ENCODE peak calls at places on chromosomes 4 and X, in seven cellular contexts. L is IMR-90, J is H9, P is mesendoderm, F is neuronal stem cell, M is H1, R is trophoblast cell. W is an unnamed sample. For H3K79me1, the result is how much of the 10 kb centered on the place peaks cover.

GRCh38 chr4:8868321-8869001 is 3.2 kb downstream of the HMX1 start:
- DNase-seq in L (no peak), J (no peak), P (no peak), F (no peak), M (no peak), R (no peak), W (no peak)

GRCh38 chr4:185811509-185812364 is at the start of gene SORBS2:
- DNase-seq in L (peak), J (no peak), P (peak), F (no peak), M (no peak), R (peak), W (peak)

GRCh38 chrX:8815460-8816065 is 14.4 kb upstream of the FAM9A start:
- DNase-seq in L (peak), J (no peak), P (peak), F (peak), M (no peak), R (peak), W (peak)

GRCh38 chr4:179307297-179308136 is 1865.3 kb upstream of the AGA start:
- DNase-seq in L (peak), J (peak), P (peak), F (peak), M (no peak), R (peak), W (peak)

GRCh38 chrX:47502591-47503222 is 19.7 kb upstream of the ZNF41 start:
- DNase-seq in L (peak), J (no peak), P (no peak), F (no peak), M (no peak), R (peak), W (peak)

GRCh38 chr4:168881754-168882153 is 128.3 kb downstream of the CBR4 start:
- DNase-seq in L (no peak), J (no peak), P (no peak), F (no peak), M (no peak), R (no peak), W (no peak)

GRCh38 chr4:4430492-4431195 is 43.7 kb downstream of the NSG1 start:
- DNase-seq in L (peak), J (peak), P (peak), F (peak), M (no peak), R (peak), W (peak)

GRCh38 chr4:141006236-141006802 is 127.0 kb downstream of the RNF150 start:
- DNase-seq in L (no peak), J (no peak), P (no peak), F (no peak), M (no peak), R (no peak), W (no peak)

GRCh38 chr4:30380404-30380998 is 339.7 kb upstream of the PCDH7 start:
- DNase-seq in L (peak), J (peak), P (peak), F (peak), M (peak), R (peak), W (peak)

GRCh38 chrX:4150259-4150658 is 436.8 kb upstream of the PRKX start:
- DNase-seq in L (no peak), J (no peak), P (no peak), F (no peak), M (no peak), R (no peak), W (no peak)

GRCh38 chr4:40121515-40121914 is 64.9 kb downstream of the N4BP2 start:
- DNase-seq in L (peak), J (no peak), P (peak), F (no peak), M (no peak), R (peak), W (peak)

GRCh38 chr4:121270384-121270783 is 106.3 kb upstream of the TNIP3 start:
- DNase-seq in L (no peak), J (no peak), P (no peak), F (no peak), M (no peak), R (peak), W (no peak)

GRCh38 chrX:131828482-131828881 is 194.6 kb upstream of the STK26 start:
- DNase-seq in L (no peak), J (no peak), P (peak), F (no peak), M (no peak), R (no peak), W (no peak)

GRCh38 chrX:46117234-46117633 is 428.0 kb downstream of the ZNF674 start:
- DNase-seq in L (no peak), J (no peak), P (no peak), F (no peak), M (no peak), R (no peak), W (no peak)

GRCh38 chr4:105257817-105258495 is 111.3 kb downstream of the TET2 start:
- DNase-seq in L (no peak), J (no peak), P (no peak), F (no peak), M (no peak), R (no peak), W (no peak)

GRCh38 chrX:47169726-47170515 is 23.7 kb upstream of the UBA1 start:
- DNase-seq in L (peak), J (peak), P (no peak), F (no peak), M (no peak), R (peak), W (no peak)

GRCh38 chr4:151798678-151799416 is 38.0 kb upstream of the GATB start:
- DNase-seq in L (no peak), J (no peak), P (peak), F (no peak), M (no peak), R (no peak), W (peak)

GRCh38 chrX:40152706-40153334 is 55.1 kb upstream of the BCOR start:
- DNase-seq in L (no peak), J (peak), P (peak), F (no peak), M (no peak), R (no peak), W (peak)

GRCh38 chrX:120136128-120136527 is 20.4 kb upstream of the RHOXF1 start:
- DNase-seq in L (no peak), J (no peak), P (no peak), F (no peak), M (no peak), R (no peak), W (no peak)

GRCh38 chr4:1539859-1540600 is 133.8 kb upstream of the NKX1-1 start:
- DNase-seq in L (no peak), J (no peak), P (no peak), F (no peak), M (no peak), R (no peak), W (no peak)

DNA sequence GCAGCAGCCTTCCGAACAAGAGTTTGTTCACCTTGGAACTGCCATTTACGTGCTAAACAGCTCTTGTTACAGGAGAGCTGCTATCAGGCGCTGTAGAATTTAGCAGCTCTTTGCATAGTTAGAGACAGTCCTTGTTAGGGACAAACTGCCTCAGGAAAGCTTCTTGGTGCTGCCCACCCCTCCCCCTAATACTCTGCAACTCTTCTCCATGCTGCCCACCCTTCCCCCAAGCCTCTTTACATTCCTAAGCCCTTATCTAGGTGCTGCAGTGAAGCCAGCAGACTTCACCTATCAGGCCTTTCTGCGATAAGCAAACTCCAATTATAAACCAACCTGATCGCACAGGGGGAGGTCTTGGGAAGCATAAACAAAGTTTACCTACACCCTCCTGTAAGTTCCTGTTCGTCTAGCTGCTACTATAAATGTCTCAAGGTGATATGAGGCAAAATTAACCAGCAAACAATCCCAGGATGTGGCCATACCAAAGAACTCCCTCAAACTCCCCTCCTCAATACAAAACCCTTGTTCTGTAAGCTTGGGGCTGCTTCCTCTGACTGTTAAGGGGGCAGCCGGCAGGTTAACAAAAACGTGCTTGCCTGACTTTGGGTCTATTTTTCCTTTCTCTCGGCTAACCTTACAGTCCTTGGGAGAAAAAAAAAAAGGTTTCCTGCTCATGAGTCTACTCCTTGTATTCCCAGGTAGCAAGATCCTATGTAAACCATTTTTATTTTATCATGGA is 74.0 kb upstream of the GC start:
- DNase-seq in L (no peak), J (peak), P (peak), F (peak), M (peak), R (no peak), W (no peak)
- H3K79me1 ChIP-seq in L (under half), J (under half), P (under half), F (under half), M (under half), R (under half), W (under half)

DNA sequence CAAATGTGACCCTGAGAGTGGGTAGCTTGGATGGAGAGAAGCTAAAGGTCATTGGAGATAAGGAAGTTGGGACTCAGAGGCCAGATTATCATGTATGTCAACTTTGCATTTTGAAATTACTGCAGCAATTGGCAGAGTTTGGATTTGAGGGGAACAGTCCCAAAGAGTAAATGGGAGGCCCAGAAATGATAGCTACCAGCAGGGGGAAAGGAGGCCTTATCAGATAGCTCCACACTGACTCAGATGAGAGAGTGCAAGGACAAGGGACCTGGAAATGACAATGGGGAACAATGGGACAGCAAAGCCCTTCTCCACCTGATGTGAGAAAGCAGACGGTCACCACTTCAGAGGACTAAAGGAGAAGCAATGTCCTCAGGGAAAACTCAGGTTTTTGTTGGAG is 201.5 kb upstream of the JADE1 start:
- DNase-seq in L (no peak), J (no peak), P (peak), F (no peak), M (no peak), R (no peak), W (no peak)
- H2AK5ac ChIP-seq in L (no peak), J (no peak), P (no peak), F (no peak), M (peak), R (no peak), W (no peak)

GRCh38 chr4:70718811-70719604 is 2.8 kb upstream of the RUFY3 start:
- DNase-seq in L (no peak), J (no peak), P (no peak), F (no peak), M (no peak), R (peak), W (no peak)

GRCh38 chr4:70725633-70726032 is 3.9 kb downstream of the RUFY3 start:
- DNase-seq in L (no peak), J (no peak), P (peak), F (no peak), M (no peak), R (no peak), W (no peak)

GRCh38 chr4:70724463-70724862 is 2.7 kb downstream of the RUFY3 start:
- DNase-seq in L (no peak), J (no peak), P (no peak), F (no peak), M (no peak), R (no peak), W (no peak)

GRCh38 chr4:70721747-70722146 is at the start of gene RUFY3:
- DNase-seq in L (peak), J (no peak), P (no peak), F (no peak), M (no peak), R (no peak), W (peak)

GRCh38 chr4:70722199-70722791 is 531 bp downstream of the RUFY3 start:
- DNase-seq in L (peak), J (no peak), P (peak), F (no peak), M (no peak), R (no peak), W (peak)
- H3K9ac ChIP-seq in L (peak), J (no peak), P (no peak), F (no peak), M (no peak), R (no peak), W (peak)

GRCh38 chr4:113504422-113504821 is 257.1 kb downstream of the CAMK2D start:
- DNase-seq in L (no peak), J (no peak), P (no peak), F (no peak), M (no peak), R (no peak), W (no peak)
- H3K79me1 ChIP-seq in L (under half), J (under half), P (under half), F (under half), M (under half), R (under half), W (under half)

DNA sequence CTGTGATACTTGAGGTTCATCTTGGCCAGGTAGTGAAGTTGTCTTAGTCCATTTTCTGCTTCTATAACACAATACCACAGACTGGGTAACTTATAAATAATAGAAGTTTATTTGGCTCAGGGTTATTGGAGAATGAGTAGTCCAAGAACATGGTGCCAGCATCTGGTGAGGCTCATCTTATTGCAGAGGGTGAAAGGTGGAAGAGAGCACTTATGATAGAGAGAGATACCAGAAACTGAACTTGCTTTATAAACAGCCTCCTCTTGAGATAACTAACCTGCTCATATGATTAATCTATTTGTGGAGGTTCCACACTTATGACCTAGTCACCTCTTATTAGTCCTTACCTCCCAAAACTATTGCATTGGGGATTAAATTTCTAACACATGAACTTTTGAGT is 1.6 kb downstream of the C4orf51 start:
- DNase-seq in L (no peak), J (no peak), P (no peak), F (no peak), M (no peak), R (no peak), W (no peak)
- H2AK5ac ChIP-seq in L (no peak), J (no peak), P (no peak), F (no peak), M (no peak), R (no peak), W (no peak)

GRCh38 chr4:187307131-187307530 is 583.5 kb upstream of the FAT1 start:
- DNase-seq in L (peak), J (no peak), P (no peak), F (no peak), M (no peak), R (no peak), W (no peak)

GRCh38 chr4:187317799-187318198 is 594.1 kb upstream of the FAT1 start:
- DNase-seq in L (no peak), J (no peak), P (no peak), F (no peak), M (no peak), R (no peak), W (no peak)

GRCh38 chr4:187309456-187309855 is 585.8 kb upstream of the FAT1 start:
- DNase-seq in L (peak), J (no peak), P (no peak), F (no peak), M (no peak), R (no peak), W (peak)

GRCh38 chr4:187312299-187312698 is 588.6 kb upstream of the FAT1 start:
- DNase-seq in L (no peak), J (no peak), P (no peak), F (no peak), M (no peak), R (no peak), W (no peak)
- H3K9ac ChIP-seq in L (no peak), J (no peak), P (no peak), F (no peak), M (no peak), R (no peak), W (no peak)

GRCh38 chr4:88291003-88291402 is 6.6 kb upstream of the PPM1K start:
- DNase-seq in L (peak), J (no peak), P (no peak), F (no peak), M (no peak), R (no peak), W (no peak)

GRCh38 chr4:88297725-88298453 is 13.5 kb upstream of the PPM1K start:
- DNase-seq in L (no peak), J (no peak), P (no peak), F (no peak), M (no peak), R (no peak), W (no peak)

GRCh38 chr4:88297131-88297530 is 12.8 kb upstream of the PPM1K start:
- DNase-seq in L (no peak), J (no peak), P (peak), F (no peak), M (no peak), R (no peak), W (no peak)

GRCh38 chr4:88296413-88297052 is 12.2 kb upstream of the PPM1K start:
- DNase-seq in L (no peak), J (no peak), P (no peak), F (no peak), M (no peak), R (no peak), W (no peak)

GRCh38 chr4:88295656-88296055 is 11.3 kb upstream of the PPM1K start:
- DNase-seq in L (no peak), J (no peak), P (no peak), F (no peak), M (no peak), R (no peak), W (no peak)
- H3K79me1 ChIP-seq in L (under half), J (under half), P (under half), F (under half), M (under half), R (under half), W (under half)